ENCODE peak calls at places on chromosomes 2 and 18, in eight cellular contexts. F, Z, X, S, Y, G, C and U are unnamed samples.

GRCh38 chr2:62333961-62334360 is 138.0 kb downstream of the B3GNT2 start:
- DNase-seq in Z (no peak), F (no peak), X (no peak), G (no peak), C (no peak), S (no peak), Y (no peak), U (no peak)

GRCh38 chr2:42962521-42962953 is 170.2 kb upstream of the HAAO start:
- DNase-seq in X (no peak), S (no peak), G (no peak), F (no peak), Y (no peak), Z (no peak), C (no peak), U (no peak)

GRCh38 chr2:101479328-101479727 is 4.4 kb upstream of the RFX8 start:
- DNase-seq in C (no peak), G (no peak), F (no peak), X (peak), Y (no peak), S (no peak), Z (no peak), U (no peak)

GRCh38 chr2:144603334-144603733 is 83.4 kb upstream of the ZEB2 start:
- DNase-seq in G (no peak), Y (no peak), F (no peak), Z (no peak), C (no peak), X (no peak), S (no peak), U (no peak)

GRCh38 chr18:37497836-37498518 is 67.6 kb downstream of the CELF4 start:
- DNase-seq in X (no peak), G (no peak), F (no peak), Y (no peak), C (no peak), Z (no peak), S (no peak), U (no peak)

GRCh38 chr2:70173520-70173919 is 17.3 kb downstream of the C2orf42 start:
- DNase-seq in C (no peak), X (no peak), F (no peak), Z (no peak), G (no peak), S (no peak), Y (no peak), U (no peak)

GRCh38 chr2:61181382-61182058 is 19.5 kb downstream of the C2orf74 start:
- DNase-seq in Y (no peak), X (no peak), Z (no peak), C (no peak), S (no peak), F (no peak), G (no peak), U (no peak)

GRCh38 chr18:25164837-25165791 is 186.9 kb downstream of the ZNF521 start:
- DNase-seq in Z (no peak), G (no peak), X (peak), Y (no peak), S (peak), C (peak), F (no peak), U (no peak)

GRCh38 chr18:28193177-28193778 is 16.3 kb upstream of the CDH2 start:
- DNase-seq in F (no peak), C (no peak), S (no peak), Y (no peak), G (no peak), X (no peak), Z (no peak), U (no peak)

GRCh38 chr18:70228546-70228945 is 23.1 kb upstream of the RTTN start:
- DNase-seq in Y (no peak), F (no peak), C (no peak), G (no peak), X (no peak), S (no peak), Z (no peak), U (no peak)